ENCODE peak calls at places on chromosome 3, in ten cellular contexts. W, K, I, T, D, C, N, L, O and M are unnamed samples.

GRCh38 chr3:196563721-196564225 is 4.6 kb downstream of the WDR53 start:
- DNase-seq in W (no peak), K (peak), I (no peak), T (no peak), D (peak), C (no peak), N (peak), L (no peak), O (no peak), M (no peak)

GRCh38 chr3:183108002-183108449 is 8.7 kb upstream of the MCCC1 start:
- DNase-seq in W (no peak), K (no peak), I (no peak), T (no peak), D (no peak), C (no peak), N (peak), L (no peak), O (no peak), M (no peak)

GRCh38 chr3:98886525-98886924 is 15.0 kb downstream of the DCBLD2 start:
- DNase-seq in W (no peak), K (no peak), I (no peak), T (no peak), D (no peak), C (no peak), N (peak), L (no peak), O (no peak), M (no peak)

GRCh38 chr3:141056716-141057115 is 5.6 kb downstream of the SPSB4 start:
- DNase-seq in W (no peak), K (no peak), I (no peak), T (no peak), D (no peak), C (no peak), N (no peak), L (no peak), O (no peak), M (no peak)

GRCh38 chr3:125310623-125311076 is 64.5 kb downstream of the ZNF148 start:
- DNase-seq in W (no peak), K (no peak), I (no peak), T (no peak), D (no peak), C (no peak), N (no peak), L (no peak), O (peak), M (no peak)

GRCh38 chr3:189914799-189915198 is 205.9 kb downstream of the P3H2 start:
- DNase-seq in W (no peak), K (peak), I (no peak), T (no peak), D (peak), C (no peak), N (peak), L (peak), O (no peak), M (peak)

GRCh38 chr3:143525408-143525807 is 322.9 kb downstream of the SLC9A9 start:
- DNase-seq in W (no peak), K (peak), I (no peak), T (no peak), D (peak), C (no peak), N (peak), L (no peak), O (no peak), M (no peak)

GRCh38 chr3:171347017-171347979 is 112.9 kb downstream of the TNIK start:
- DNase-seq in W (no peak), K (peak), I (no peak), T (no peak), D (peak), C (no peak), N (peak), L (no peak), O (peak), M (no peak)

GRCh38 chr3:34547297-34547920 is 749.0 kb downstream of the PDCD6IP start:
- DNase-seq in W (no peak), K (no peak), I (no peak), T (no peak), D (no peak), C (no peak), N (no peak), L (no peak), O (no peak), M (no peak)

GRCh38 chr3:126023390-126023789 is 54.4 kb downstream of the ROPN1B start:
- DNase-seq in W (no peak), K (no peak), I (no peak), T (no peak), D (no peak), C (no peak), N (no peak), L (no peak), O (no peak), M (no peak)

GRCh38 chr3:126908752-126909275 is 74.1 kb upstream of the PLXNA1 start:
- DNase-seq in W (no peak), K (no peak), I (no peak), T (no peak), D (no peak), C (no peak), N (no peak), L (no peak), O (no peak), M (no peak)

GRCh38 chr3:46884929-46885328 is 7.4 kb downstream of the PTH1R start:
- DNase-seq in W (no peak), K (no peak), I (no peak), T (no peak), D (no peak), C (no peak), N (no peak), L (no peak), O (no peak), M (no peak)

GRCh38 chr3:171646357-171647133 is 163.7 kb downstream of the PLD1 start:
- DNase-seq in W (no peak), K (no peak), I (no peak), T (no peak), D (peak), C (no peak), N (peak), L (no peak), O (peak), M (peak)

GRCh38 chr3:53583161-53583690 is 88.8 kb downstream of the CACNA1D start:
- DNase-seq in W (no peak), K (no peak), I (no peak), T (no peak), D (no peak), C (no peak), N (no peak), L (no peak), O (no peak), M (no peak)

GRCh38 chr3:21654662-21655061 is 96.3 kb downstream of the ZNF385D start:
- DNase-seq in W (no peak), K (peak), I (no peak), T (no peak), D (peak), C (no peak), N (peak), L (no peak), O (no peak), M (peak)

GRCh38 chr3:177591371-177591770 is 394.1 kb upstream of the TBL1XR1 start:
- DNase-seq in W (no peak), K (no peak), I (no peak), T (no peak), D (no peak), C (peak), N (peak), L (peak), O (no peak), M (no peak)

GRCh38 chr3:78483070-78483469 is 1284.7 kb downstream of the ROBO1 start:
- DNase-seq in W (no peak), K (no peak), I (no peak), T (no peak), D (no peak), C (no peak), N (no peak), L (no peak), O (no peak), M (no peak)

GRCh38 chr3:148880681-148881080 is 15.6 kb downstream of the CPA3 start:
- DNase-seq in W (no peak), K (no peak), I (no peak), T (no peak), D (no peak), C (no peak), N (no peak), L (no peak), O (peak), M (no peak)

GRCh38 chr3:156535162-156535627 is 19.7 kb downstream of the SSR3 start:
- DNase-seq in W (no peak), K (peak), I (peak), T (peak), D (peak), C (peak), N (peak), L (peak), O (no peak), M (peak)

GRCh38 chr3:138389841-138390581 is 41.6 kb downstream of the MRAS start:
- DNase-seq in W (no peak), K (peak), I (no peak), T (no peak), D (peak), C (no peak), N (peak), L (no peak), O (no peak), M (peak)

GRCh38 chr3:10338591-10339369 is 17.9 kb upstream of the SEC13 start:
- DNase-seq in W (no peak), K (no peak), I (no peak), T (no peak), D (no peak), C (no peak), N (no peak), L (no peak), O (no peak), M (no peak)

GRCh38 chr3:101513419-101513986 is 491 bp upstream of the SENP7 start:
- DNase-seq in W (no peak), K (no peak), I (no peak), T (no peak), D (no peak), C (no peak), N (no peak), L (no peak), O (peak), M (no peak)

GRCh38 chr3:46912986-46913385 is 35.5 kb downstream of the PTH1R start:
- DNase-seq in W (no peak), K (no peak), I (no peak), T (no peak), D (no peak), C (no peak), N (no peak), L (no peak), O (no peak), M (no peak)

GRCh38 chr3:61629442-61629841 is 68.1 kb downstream of the PTPRG start:
- DNase-seq in W (no peak), K (no peak), I (no peak), T (no peak), D (no peak), C (no peak), N (no peak), L (no peak), O (no peak), M (no peak)

GRCh38 chr3:71243230-71243629 is 340.3 kb downstream of the FOXP1 start:
- DNase-seq in W (no peak), K (peak), I (no peak), T (peak), D (no peak), C (no peak), N (no peak), L (no peak), O (no peak), M (no peak)

GRCh38 chr3:2156244-2156847 is 57.7 kb downstream of the CNTN4 start:
- DNase-seq in W (peak), K (no peak), I (no peak), T (no peak), D (no peak), C (no peak), N (peak), L (no peak), O (peak), M (no peak)

GRCh38 chr3:45785626-45786150 is 10.6 kb downstream of the SLC6A20 start:
- DNase-seq in W (no peak), K (no peak), I (no peak), T (no peak), D (no peak), C (no peak), N (no peak), L (no peak), O (no peak), M (no peak)

GRCh38 chr3:24495334-24495994 is 814 bp upstream of the THRB start:
- DNase-seq in W (peak), K (no peak), I (no peak), T (peak), D (no peak), C (peak), N (no peak), L (peak), O (peak), M (no peak)

GRCh38 chr3:10707089-10707983 is 108.7 kb upstream of the SLC6A11 start:
- DNase-seq in W (peak), K (no peak), I (no peak), T (no peak), D (no peak), C (no peak), N (no peak), L (no peak), O (peak), M (no peak)

GRCh38 chr3:134057006-134057832 is 27.5 kb upstream of the SLCO2A1 start:
- DNase-seq in W (no peak), K (no peak), I (no peak), T (no peak), D (no peak), C (no peak), N (peak), L (peak), O (no peak), M (no peak)

GRCh38 chr3:61146010-61146569 is 105.2 kb downstream of the FHIT start:
- DNase-seq in W (no peak), K (no peak), I (no peak), T (no peak), D (no peak), C (no peak), N (no peak), L (no peak), O (no peak), M (no peak)

GRCh38 chr3:26353052-26353451 is 269.5 kb upstream of the LRRC3B start:
- DNase-seq in W (no peak), K (no peak), I (no peak), T (no peak), D (no peak), C (no peak), N (no peak), L (no peak), O (no peak), M (no peak)

GRCh38 chr3:134709563-134710312 is 58.9 kb upstream of the KY start:
- DNase-seq in W (no peak), K (no peak), I (no peak), T (no peak), D (no peak), C (no peak), N (peak), L (no peak), O (no peak), M (peak)

GRCh38 chr3:58369038-58369437 is 36.3 kb downstream of the PXK start:
- DNase-seq in W (no peak), K (no peak), I (no peak), T (no peak), D (no peak), C (no peak), N (no peak), L (no peak), O (no peak), M (no peak)

GRCh38 chr3:58366699-58367098 is 34.0 kb downstream of the PXK start:
- DNase-seq in W (no peak), K (peak), I (no peak), T (no peak), D (no peak), C (no peak), N (peak), L (no peak), O (no peak), M (no peak)

GRCh38 chr3:58375209-58375608 is 42.5 kb downstream of the PXK start:
- DNase-seq in W (no peak), K (no peak), I (no peak), T (no peak), D (no peak), C (no peak), N (no peak), L (no peak), O (no peak), M (no peak)

GRCh38 chr3:58370407-58370806 is 37.7 kb downstream of the PXK start:
- DNase-seq in W (no peak), K (no peak), I (no peak), T (no peak), D (no peak), C (no peak), N (no peak), L (no peak), O (no peak), M (no peak)

DNA sequence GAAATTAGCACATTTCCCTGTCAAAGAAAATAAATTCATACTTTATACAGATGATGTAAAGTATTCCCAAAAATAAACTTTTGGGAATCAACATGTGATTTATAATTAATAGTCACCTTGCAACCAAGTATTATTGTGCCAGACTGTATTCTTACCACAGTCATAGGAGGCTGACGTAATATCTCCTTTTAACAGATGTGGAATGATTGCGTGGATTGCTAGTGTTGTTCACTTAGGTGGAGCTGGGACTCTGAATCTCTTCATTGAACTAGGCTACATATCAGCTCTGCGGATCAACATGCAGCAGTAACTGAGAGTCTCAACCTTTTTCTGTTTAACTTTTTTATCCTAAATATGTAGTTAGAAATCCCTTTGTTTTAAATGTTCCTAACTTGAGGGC is 37.2 kb downstream of the PXK start:
- DNase-seq in W (no peak), K (no peak), I (no peak), T (no peak), D (no peak), C (no peak), N (peak), L (no peak), O (no peak), M (no peak)
- TF ChIP-seq CTCF in W (no peak), K (no peak), I (no peak), T (no peak), D (no peak), C (no peak), N (no peak), L (no peak), O (no peak), M (no peak)

GRCh38 chr3:104908761-104909160 is 457.9 kb upstream of the ALCAM start:
- DNase-seq in W (no peak), K (peak), I (no peak), T (no peak), D (peak), C (no peak), N (no peak), L (no peak), O (no peak), M (no peak)
- TF ChIP-seq CTCF in W (no peak), K (no peak), I (no peak), T (no peak), D (no peak), C (no peak), N (no peak), L (no peak), O (no peak), M (no peak)

DNA sequence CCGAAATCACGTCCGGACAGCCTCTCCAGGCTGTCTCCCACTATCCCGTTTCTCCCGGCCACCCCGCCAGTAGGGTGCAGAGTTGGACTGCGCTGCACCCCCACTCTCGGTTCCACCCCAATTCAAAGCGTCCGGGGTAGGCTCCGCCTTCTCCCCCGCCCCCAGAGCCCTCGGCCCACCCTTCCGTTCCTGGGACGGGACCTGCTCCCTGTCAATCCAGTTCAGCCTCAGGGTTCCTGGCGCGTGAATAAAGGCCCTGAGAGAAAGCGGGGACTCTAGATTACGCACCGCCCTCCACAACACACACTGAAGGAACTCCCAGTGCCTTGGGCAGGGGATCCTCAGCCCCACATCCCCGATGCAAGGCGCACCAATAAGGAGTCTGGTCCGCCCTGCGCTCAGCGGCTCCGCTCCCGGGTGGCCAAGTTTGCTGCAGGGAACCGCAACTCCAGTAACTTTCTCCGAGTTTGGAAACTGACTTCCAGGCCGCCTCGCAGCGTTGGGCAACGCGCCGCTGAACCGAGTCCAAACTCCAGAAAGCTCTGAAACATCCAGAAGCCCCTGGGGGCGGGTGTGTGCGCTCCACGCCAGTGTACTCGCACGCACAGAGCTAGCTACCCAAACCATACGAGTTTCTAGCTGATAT is 1.9 kb downstream of the ADAMTS9 start:
- DNase-seq in W (peak), K (peak), I (peak), T (peak), D (peak), C (peak), N (peak), L (peak), O (no peak), M (peak)
- TF ChIP-seq CTCF in W (peak), K (peak), I (peak), T (peak), D (peak), C (peak), N (peak), L (peak), O (no peak), M (peak)

DNA sequence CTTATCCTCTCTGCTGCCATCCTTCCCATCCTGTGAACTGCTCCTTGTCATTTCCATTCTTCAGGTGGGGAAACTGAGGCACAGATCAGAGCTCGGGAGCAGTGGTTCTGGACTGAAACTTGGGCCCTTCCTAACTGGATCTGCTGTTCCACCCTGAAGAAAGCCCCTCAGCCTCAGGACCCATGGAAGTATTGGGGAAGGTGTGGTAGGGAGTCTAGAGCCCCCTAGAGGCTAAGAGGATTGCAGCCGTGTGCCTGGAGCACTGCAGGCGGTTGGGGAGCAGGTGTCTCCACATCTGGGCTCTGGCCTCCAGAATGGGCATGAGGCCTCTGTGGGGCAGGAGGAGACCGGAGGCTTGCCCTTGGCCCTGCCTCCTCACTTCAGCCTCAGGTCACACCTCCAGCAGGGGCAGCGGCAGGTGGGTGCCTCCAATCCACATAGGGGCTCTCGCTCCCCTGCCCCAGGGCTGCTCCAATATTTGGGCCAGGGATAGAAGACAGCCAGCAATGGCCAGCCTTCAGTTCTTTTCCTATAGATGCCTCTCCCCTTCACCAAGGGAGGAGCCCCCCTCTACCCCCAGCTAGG is 28.1 kb downstream of the DNAJB8 start:
- DNase-seq in W (no peak), K (no peak), I (no peak), T (no peak), D (no peak), C (no peak), N (no peak), L (no peak), O (no peak), M (no peak)
- TF ChIP-seq CTCF in W (peak), K (peak), I (no peak), T (no peak), D (peak), C (peak), N (peak), L (peak), O (peak), M (peak)

GRCh38 chr3:168914662-168915061 is 748.9 kb downstream of the MECOM start:
- DNase-seq in W (no peak), K (no peak), I (no peak), T (no peak), D (peak), C (no peak), N (no peak), L (no peak), O (no peak), M (peak)
- TF ChIP-seq CTCF in W (no peak), K (no peak), I (no peak), T (no peak), D (no peak), C (no peak), N (no peak), L (no peak), O (no peak), M (no peak)

GRCh38 chr3:179046497-179047353 is 24.9 kb downstream of the ZMAT3 start:
- DNase-seq in W (no peak), K (peak), I (no peak), T (no peak), D (peak), C (no peak), N (no peak), L (no peak), O (no peak), M (peak)
- TF ChIP-seq CTCF in W (no peak), K (peak), I (no peak), T (no peak), D (no peak), C (no peak), N (peak), L (no peak), O (peak), M (peak)